ENCODE peak calls at places on chromosome 12, in six cellular contexts. W is psoas muscle; Z is GM13976; I is CD8-positive, alpha-beta T cell; R is IMR-90; V is WERI-Rb-1. H is an unnamed sample.

GRCh38 chr12:122823429-122823828 is 11.8 kb upstream of the HIP1R start:
- DNase-seq in V (no peak), I (no peak), Z (no peak), R (no peak), W (no peak), H (no peak)

GRCh38 chr12:47903151-47903611 is 1.6 kb downstream of the VDR start:
- DNase-seq in W (no peak), R (peak), Z (peak), I (no peak), V (no peak), H (no peak)

GRCh38 chr12:52045794-52046199 is 5.4 kb upstream of the NR4A1 start:
- DNase-seq in I (no peak), R (no peak), W (no peak), Z (no peak), V (no peak), H (no peak)

GRCh38 chr12:356276-356988 is 32.7 kb downstream of the KDM5A start:
- DNase-seq in R (peak), I (no peak), W (no peak), V (no peak), Z (no peak), H (no peak)

GRCh38 chr12:32987526-32987925 is 90.9 kb upstream of the PKP2 start:
- DNase-seq in I (no peak), V (no peak), Z (no peak), W (no peak), R (no peak), H (no peak)

GRCh38 chr12:88424791-88425730 is 155.2 kb downstream of the KITLG start:
- DNase-seq in V (no peak), R (no peak), I (no peak), Z (no peak), W (no peak), H (no peak)

GRCh38 chr12:74747305-74747704 is 209.7 kb downstream of the ATXN7L3B start:
- DNase-seq in Z (no peak), W (no peak), V (no peak), I (no peak), R (peak), H (no peak)

GRCh38 chr12:62656576-62657362 is 190.1 kb downstream of the MON2 start:
- DNase-seq in Z (no peak), R (no peak), I (no peak), V (no peak), W (no peak), H (no peak)

GRCh38 chr12:31524791-31525495 is 66.0 kb downstream of the DENND5B start:
- DNase-seq in Z (peak), V (no peak), I (no peak), R (peak), W (no peak), H (no peak)

GRCh38 chr12:68224613-68225285 is 861 bp downstream of the IL26 start:
- DNase-seq in Z (no peak), I (no peak), R (peak), W (no peak), V (no peak), H (no peak)

GRCh38 chr12:49636979-49637378 is 13.6 kb downstream of the PRPF40B start:
- DNase-seq in Z (peak), I (peak), R (peak), V (peak), W (no peak), H (peak)

GRCh38 chr12:83156800-83157199 is 470.1 kb downstream of the TMTC2 start:
- DNase-seq in I (no peak), W (no peak), V (no peak), Z (no peak), R (no peak), H (no peak)

GRCh38 chr12:76757694-76758093 is 6.2 kb upstream of the ZDHHC17 start:
- DNase-seq in Z (no peak), I (no peak), W (no peak), R (peak), V (no peak), H (no peak)

GRCh38 chr12:95733156-95733825 is 57.3 kb downstream of the NTN4 start:
- DNase-seq in Z (no peak), V (no peak), I (no peak), W (no peak), R (peak), H (no peak)

GRCh38 chr12:8816448-8816847 is 6.0 kb upstream of the A2ML1 start:
- DNase-seq in W (no peak), I (no peak), R (no peak), Z (no peak), V (no peak), H (no peak)

GRCh38 chr12:52976574-52977071 is 27.7 kb downstream of the KRT18 start:
- DNase-seq in W (no peak), R (peak), Z (no peak), I (no peak), V (no peak), H (peak)

GRCh38 chr12:81330480-81330879 is 252.6 kb downstream of the ACSS3 start:
- DNase-seq in W (no peak), R (no peak), I (no peak), Z (no peak), V (no peak), H (no peak)
- TF ChIP-seq CTCF in W (no peak), R (no peak), I (no peak), Z (peak), V (peak), H (no peak)

GRCh38 chr12:57756406-57757341 is 1.8 kb downstream of the MARCHF9 start:
- DNase-seq in R (no peak), Z (peak), I (peak), W (peak), V (peak), H (peak)
- TF ChIP-seq CTCF in R (peak), Z (peak), I (peak), W (peak), V (peak), H (peak)

GRCh38 chr12:113154351-113154973 is 4.9 kb downstream of the CFAP73 start:
- DNase-seq in W (no peak), I (no peak), R (peak), Z (no peak), V (no peak), H (peak)

GRCh38 chr12:113152196-113152834 is 2.8 kb downstream of the CFAP73 start:
- DNase-seq in W (no peak), Z (no peak), V (no peak), R (no peak), I (no peak), H (no peak)

GRCh38 chr12:113155060-113155459 is 5.5 kb downstream of the CFAP73 start:
- DNase-seq in V (no peak), R (no peak), W (no peak), I (no peak), Z (no peak), H (no peak)

GRCh38 chr12:113151655-113152054 is 2.1 kb downstream of the CFAP73 start:
- DNase-seq in Z (no peak), V (no peak), W (no peak), R (no peak), I (no peak), H (no peak)

GRCh38 chr12:113152835-113153814 is 3.6 kb downstream of the CFAP73 start:
- DNase-seq in Z (peak), R (peak), W (peak), V (peak), I (peak), H (peak)
- TF ChIP-seq CTCF in Z (peak), R (peak), W (no peak), V (peak), I (no peak), H (no peak)

GRCh38 chr12:124772467-124773170 is 91.0 kb downstream of the SCARB1 start:
- DNase-seq in W (no peak), Z (no peak), V (no peak), R (no peak), I (no peak), H (no peak)
- TF ChIP-seq CTCF in W (no peak), Z (no peak), V (no peak), R (no peak), I (no peak), H (no peak)

GRCh38 chr12:60529723-60530122 is 933.9 kb downstream of the SLC16A7 start:
- DNase-seq in Z (no peak), R (no peak), V (no peak), I (no peak), W (no peak), H (no peak)
- TF ChIP-seq CTCF in Z (no peak), R (no peak), V (no peak), I (no peak), W (no peak), H (no peak)

DNA sequence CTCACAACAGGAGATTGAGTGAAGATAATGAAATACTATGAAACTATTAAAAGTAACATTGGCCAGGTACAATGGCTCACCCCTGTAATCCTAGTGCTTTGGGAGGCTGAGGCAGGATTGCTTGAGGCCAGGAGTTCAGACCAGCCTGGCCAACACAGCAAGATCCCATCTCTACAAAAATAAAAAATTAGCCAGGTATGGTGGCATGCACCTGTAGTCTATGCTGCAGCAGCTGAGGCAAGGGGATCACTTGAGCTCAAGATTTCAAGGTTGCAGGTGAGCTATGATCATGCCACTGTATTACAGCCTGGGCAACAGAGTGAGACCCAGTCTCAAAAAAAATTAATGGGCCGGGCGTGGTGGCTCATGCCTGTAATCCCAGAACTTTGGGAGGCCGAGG is 14.9 kb downstream of the RAD9B start:
- DNase-seq in R (no peak), I (no peak), Z (no peak), V (no peak), W (no peak), H (no peak)
- TF ChIP-seq CTCF in R (no peak), I (no peak), Z (no peak), V (no peak), W (no peak), H (no peak)

GRCh38 chr12:26275313-26276257 is 80.2 kb downstream of the SSPN start:
- DNase-seq in R (no peak), W (no peak), I (no peak), V (no peak), Z (no peak), H (no peak)

GRCh38 chr12:26271889-26272492 is 76.6 kb downstream of the SSPN start:
- DNase-seq in W (peak), R (peak), I (no peak), V (no peak), Z (peak), H (no peak)

GRCh38 chr12:26271024-26271423 is 75.7 kb downstream of the SSPN start:
- DNase-seq in V (no peak), R (peak), I (no peak), W (no peak), Z (no peak), H (no peak)

GRCh38 chr12:26274441-26275312 is 79.3 kb downstream of the SSPN start:
- DNase-seq in Z (peak), I (no peak), V (no peak), W (peak), R (peak), H (no peak)

GRCh38 chr12:26273811-26274210 is 78.4 kb downstream of the SSPN start:
- DNase-seq in R (no peak), Z (no peak), V (no peak), I (no peak), W (peak), H (no peak)
- TF ChIP-seq CTCF in R (no peak), Z (no peak), V (no peak), I (no peak), W (no peak), H (no peak)

GRCh38 chr12:6377667-6377994 is 2.3 kb upstream of the SCNN1A start:
- DNase-seq in Z (no peak), W (no peak), R (no peak), V (no peak), I (no peak), H (no peak)

GRCh38 chr12:6376965-6377666 is 1.8 kb upstream of the SCNN1A start:
- DNase-seq in W (no peak), R (no peak), I (no peak), V (no peak), Z (no peak), H (no peak)

GRCh38 chr12:6374781-6375150 is 597 bp downstream of the SCNN1A start:
- DNase-seq in R (no peak), I (no peak), V (no peak), Z (no peak), W (no peak), H (no peak)

GRCh38 chr12:6375269-6376078 is at the start of gene SCNN1A:
- DNase-seq in V (no peak), I (no peak), W (no peak), R (no peak), Z (no peak), H (no peak)

GRCh38 chr12:6376079-6376941 is 947 bp upstream of the SCNN1A start:
- DNase-seq in V (no peak), R (peak), W (peak), I (no peak), Z (no peak), H (peak)
- TF ChIP-seq CTCF in V (peak), R (peak), W (peak), I (no peak), Z (no peak), H (peak)

DNA sequence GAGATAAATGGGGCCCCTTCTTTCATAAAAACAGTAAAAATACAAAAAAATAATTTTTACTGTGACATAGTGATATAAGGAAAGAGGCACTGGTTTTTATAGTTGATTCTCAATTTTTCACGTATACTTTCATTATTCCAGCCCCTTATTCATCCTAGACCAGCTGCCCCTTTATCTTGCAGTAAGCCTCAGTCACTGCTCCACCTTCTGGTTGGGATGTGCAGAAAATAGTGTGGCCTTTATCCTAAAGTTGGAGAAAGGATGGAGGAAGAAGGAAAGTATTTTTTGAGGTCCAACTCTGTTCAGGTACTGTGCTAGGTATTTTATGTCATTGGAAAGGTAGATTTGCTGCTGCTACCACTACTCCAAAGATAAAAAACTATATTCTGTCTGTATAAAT is 172.7 kb downstream of the ANO6 start:
- DNase-seq in I (no peak), R (peak), V (peak), W (no peak), Z (no peak), H (no peak)
- TF ChIP-seq CTCF in I (no peak), R (peak), V (peak), W (peak), Z (peak), H (peak)

DNA sequence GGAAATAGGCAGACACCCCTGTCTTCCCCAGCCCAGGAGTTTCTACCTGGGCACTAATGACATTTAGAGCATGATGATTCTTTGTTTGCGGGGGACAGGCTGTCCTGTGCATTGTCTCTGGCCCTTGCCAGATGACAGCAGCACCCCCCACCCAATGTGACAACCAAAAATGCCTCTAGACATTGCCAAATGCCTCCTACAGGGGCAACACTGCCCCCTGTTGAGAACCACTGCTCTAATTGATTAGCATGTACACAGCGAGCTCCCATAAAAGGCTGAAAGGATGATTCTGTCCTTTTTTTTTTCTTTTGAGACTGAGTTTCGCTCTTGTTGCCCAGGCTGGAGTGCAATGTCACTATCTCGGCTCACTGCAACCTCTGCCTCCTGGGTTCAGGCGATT is 50.5 kb downstream of the MAP1LC3B2 start:
- DNase-seq in R (no peak), W (no peak), Z (no peak), I (no peak), V (peak), H (peak)
- TF ChIP-seq CTCF in R (peak), W (no peak), Z (peak), I (peak), V (peak), H (peak)